ENCODE peak calls at places on chromosomes 5 and 9, in nine cellular contexts. One of them, this sample, is unnamed.

GRCh38 chr9:107866912-107867311 is 377.3 kb upstream of the KLF4 start:
- DNase-seq in ELF-1: no peak
- DNase-seq in C1 segment of cervical spinal cord: no peak
- DNase-seq in right cardiac atrium: no peak
- DNase-seq in DMS 273 treated with DMSO at 0.1 percent for 48 hours: no peak
- DNase-seq in activated naive CD8-positive, alpha-beta T cell treated with anti-CD3 and anti-CD28 coated beads for 36 hours: no peak
- DNase-seq in EL: no peak
- DNase-seq in B cell: no peak
- DNase-seq in Peyer's patch: no peak
- DNase-seq in this sample: no peak

GRCh38 chr9:120536094-120536493 is 43.9 kb downstream of the CDK5RAP2 start:
- DNase-seq in B cell: no peak
- DNase-seq in right cardiac atrium: no peak
- DNase-seq in DMS 273 treated with DMSO at 0.1 percent for 48 hours: no peak
- DNase-seq in Peyer's patch: no peak
- DNase-seq in EL: no peak
- DNase-seq in C1 segment of cervical spinal cord: no peak
- DNase-seq in ELF-1: no peak
- DNase-seq in activated naive CD8-positive, alpha-beta T cell treated with anti-CD3 and anti-CD28 coated beads for 36 hours: no peak
- DNase-seq in this sample: no peak

GRCh38 chr5:149838881-149839739 is 105.5 kb downstream of the PDE6A start:
- DNase-seq in ELF-1: no peak
- DNase-seq in EL: peak
- DNase-seq in C1 segment of cervical spinal cord: no peak
- DNase-seq in activated naive CD8-positive, alpha-beta T cell treated with anti-CD3 and anti-CD28 coated beads for 36 hours: no peak
- DNase-seq in DMS 273 treated with DMSO at 0.1 percent for 48 hours: no peak
- DNase-seq in Peyer's patch: no peak
- DNase-seq in B cell: no peak
- DNase-seq in right cardiac atrium: no peak
- DNase-seq in this sample: peak

GRCh38 chr5:141636106-141636412 is 590 bp downstream of the HDAC3 start:
- DNase-seq in ELF-1: no peak
- DNase-seq in activated naive CD8-positive, alpha-beta T cell treated with anti-CD3 and anti-CD28 coated beads for 36 hours: no peak
- DNase-seq in right cardiac atrium: no peak
- DNase-seq in Peyer's patch: no peak
- DNase-seq in C1 segment of cervical spinal cord: no peak
- DNase-seq in DMS 273 treated with DMSO at 0.1 percent for 48 hours: no peak
- DNase-seq in EL: no peak
- DNase-seq in B cell: no peak
- DNase-seq in this sample: no peak

GRCh38 chr5:88883566-88884434 is 816 bp upstream of the MEF2C start:
- DNase-seq in activated naive CD8-positive, alpha-beta T cell treated with anti-CD3 and anti-CD28 coated beads for 36 hours: peak
- DNase-seq in B cell: peak
- DNase-seq in DMS 273 treated with DMSO at 0.1 percent for 48 hours: peak
- DNase-seq in right cardiac atrium: peak
- DNase-seq in C1 segment of cervical spinal cord: no peak
- DNase-seq in Peyer's patch: peak
- DNase-seq in ELF-1: peak
- DNase-seq in EL: peak
- DNase-seq in this sample: peak

GRCh38 chr5:145856285-145856818 is 16.5 kb downstream of the GRXCR2 start:
- DNase-seq in B cell: peak
- DNase-seq in ELF-1: peak
- DNase-seq in C1 segment of cervical spinal cord: no peak
- DNase-seq in right cardiac atrium: peak
- DNase-seq in activated naive CD8-positive, alpha-beta T cell treated with anti-CD3 and anti-CD28 coated beads for 36 hours: peak
- DNase-seq in Peyer's patch: peak
- DNase-seq in DMS 273 treated with DMSO at 0.1 percent for 48 hours: no peak
- DNase-seq in EL: peak
- DNase-seq in this sample: peak

GRCh38 chr9:108439967-108440366 is 415.8 kb downstream of the ACTL7B start:
- DNase-seq in EL: peak
- DNase-seq in right cardiac atrium: no peak
- DNase-seq in C1 segment of cervical spinal cord: no peak
- DNase-seq in Peyer's patch: no peak
- DNase-seq in ELF-1: no peak
- DNase-seq in activated naive CD8-positive, alpha-beta T cell treated with anti-CD3 and anti-CD28 coated beads for 36 hours: no peak
- DNase-seq in DMS 273 treated with DMSO at 0.1 percent for 48 hours: no peak
- DNase-seq in B cell: no peak
- DNase-seq in this sample: peak

GRCh38 chr9:9893837-9894236 is 719.0 kb downstream of the PTPRD start:
- DNase-seq in C1 segment of cervical spinal cord: no peak
- DNase-seq in right cardiac atrium: no peak
- DNase-seq in B cell: no peak
- DNase-seq in ELF-1: no peak
- DNase-seq in EL: no peak
- DNase-seq in DMS 273 treated with DMSO at 0.1 percent for 48 hours: no peak
- DNase-seq in activated naive CD8-positive, alpha-beta T cell treated with anti-CD3 and anti-CD28 coated beads for 36 hours: no peak
- DNase-seq in Peyer's patch: no peak
- DNase-seq in this sample: no peak

GRCh38 chr5:10682801-10683525 is 78.1 kb downstream of the DAP start:
- DNase-seq in activated naive CD8-positive, alpha-beta T cell treated with anti-CD3 and anti-CD28 coated beads for 36 hours: no peak
- DNase-seq in DMS 273 treated with DMSO at 0.1 percent for 48 hours: no peak
- DNase-seq in C1 segment of cervical spinal cord: no peak
- DNase-seq in EL: no peak
- DNase-seq in B cell: no peak
- DNase-seq in ELF-1: no peak
- DNase-seq in Peyer's patch: no peak
- DNase-seq in right cardiac atrium: no peak
- DNase-seq in this sample: no peak

GRCh38 chr5:65623482-65623881 is 651 bp downstream of the TRIM23 start:
- DNase-seq in EL: no peak
- DNase-seq in DMS 273 treated with DMSO at 0.1 percent for 48 hours: no peak
- DNase-seq in Peyer's patch: no peak
- DNase-seq in B cell: no peak
- DNase-seq in right cardiac atrium: no peak
- DNase-seq in activated naive CD8-positive, alpha-beta T cell treated with anti-CD3 and anti-CD28 coated beads for 36 hours: no peak
- DNase-seq in C1 segment of cervical spinal cord: no peak
- DNase-seq in ELF-1: no peak
- DNase-seq in this sample: no peak

GRCh38 chr5:144072518-144072927 is 97.9 kb downstream of the YIPF5 start:
- DNase-seq in C1 segment of cervical spinal cord: no peak
- DNase-seq in right cardiac atrium: no peak
- DNase-seq in DMS 273 treated with DMSO at 0.1 percent for 48 hours: no peak
- DNase-seq in ELF-1: no peak
- DNase-seq in activated naive CD8-positive, alpha-beta T cell treated with anti-CD3 and anti-CD28 coated beads for 36 hours: no peak
- DNase-seq in Peyer's patch: no peak
- DNase-seq in B cell: no peak
- DNase-seq in EL: peak
- DNase-seq in this sample: peak

GRCh38 chr5:151493599-151494136 is 46.3 kb downstream of the SLC36A1 start:
- DNase-seq in EL: no peak
- DNase-seq in DMS 273 treated with DMSO at 0.1 percent for 48 hours: no peak
- DNase-seq in right cardiac atrium: no peak
- DNase-seq in Peyer's patch: no peak
- DNase-seq in activated naive CD8-positive, alpha-beta T cell treated with anti-CD3 and anti-CD28 coated beads for 36 hours: no peak
- DNase-seq in ELF-1: no peak
- DNase-seq in B cell: no peak
- DNase-seq in C1 segment of cervical spinal cord: no peak
- DNase-seq in this sample: no peak

GRCh38 chr5:132103380-132103951 is 29.9 kb downstream of the CSF2 start:
- DNase-seq in C1 segment of cervical spinal cord: no peak
- DNase-seq in ELF-1: no peak
- DNase-seq in B cell: peak
- DNase-seq in Peyer's patch: peak
- DNase-seq in right cardiac atrium: peak
- DNase-seq in activated naive CD8-positive, alpha-beta T cell treated with anti-CD3 and anti-CD28 coated beads for 36 hours: peak
- DNase-seq in EL: peak
- DNase-seq in DMS 273 treated with DMSO at 0.1 percent for 48 hours: no peak
- DNase-seq in this sample: peak

GRCh38 chr9:108634164-108634563 is 221.6 kb downstream of the ACTL7B start:
- DNase-seq in DMS 273 treated with DMSO at 0.1 percent for 48 hours: peak
- DNase-seq in EL: peak
- DNase-seq in activated naive CD8-positive, alpha-beta T cell treated with anti-CD3 and anti-CD28 coated beads for 36 hours: no peak
- DNase-seq in C1 segment of cervical spinal cord: no peak
- DNase-seq in ELF-1: no peak
- DNase-seq in B cell: no peak
- DNase-seq in right cardiac atrium: no peak
- DNase-seq in Peyer's patch: peak
- DNase-seq in this sample: no peak

GRCh38 chr5:108654042-108654441 is 93.7 kb upstream of the FER start:
- DNase-seq in C1 segment of cervical spinal cord: no peak
- DNase-seq in ELF-1: no peak
- DNase-seq in DMS 273 treated with DMSO at 0.1 percent for 48 hours: no peak
- DNase-seq in EL: peak
- DNase-seq in Peyer's patch: no peak
- DNase-seq in activated naive CD8-positive, alpha-beta T cell treated with anti-CD3 and anti-CD28 coated beads for 36 hours: no peak
- DNase-seq in B cell: no peak
- DNase-seq in right cardiac atrium: no peak
- DNase-seq in this sample: no peak

GRCh38 chr5:155947394-155948062 is 379.4 kb upstream of the SGCD start:
- DNase-seq in activated naive CD8-positive, alpha-beta T cell treated with anti-CD3 and anti-CD28 coated beads for 36 hours: no peak
- DNase-seq in Peyer's patch: no peak
- DNase-seq in DMS 273 treated with DMSO at 0.1 percent for 48 hours: no peak
- DNase-seq in C1 segment of cervical spinal cord: no peak
- DNase-seq in B cell: no peak
- DNase-seq in ELF-1: no peak
- DNase-seq in right cardiac atrium: no peak
- DNase-seq in EL: no peak
- DNase-seq in this sample: no peak

This sample was measured in AG08396.